ENCODE peak calls at places on chromosomes 6 and 20, in six cellular contexts. J is HepG2, T is HL-60, O is SK-N-SH, S is GM12878, R is K562. C is an unnamed sample.

GRCh38 chr6:169501777-169502313 is 200.0 kb downstream of the WDR27 start:
- DNase-seq in J (no peak), T (no peak), O (peak), S (no peak), R (no peak), C (no peak)

GRCh38 chr6:90712165-90712564 is 125.3 kb upstream of the MAP3K7 start:
- DNase-seq in J (no peak), T (no peak), O (no peak), S (no peak), R (no peak), C (no peak)

GRCh38 chr20:53157443-53158408 is 185.6 kb downstream of the TSHZ2 start:
- DNase-seq in J (peak), T (peak), O (no peak), S (no peak), R (peak), C (peak)

GRCh38 chr20:63626424-63627128 is at the start of gene GMEB2:
- DNase-seq in J (peak), T (peak), O (peak), S (no peak), R (peak), C (no peak)

GRCh38 chr20:64113796-64114355 is 6.5 kb upstream of the NPBWR2 start:
- DNase-seq in J (no peak), T (no peak), O (peak), S (no peak), R (no peak), C (no peak)

GRCh38 chr6:169978615-169979161 is 227.3 kb downstream of the ERMARD start:
- DNase-seq in J (no peak), T (no peak), O (no peak), S (no peak), R (no peak), C (no peak)

GRCh38 chr6:69841862-69842261 is 24.5 kb upstream of the COL19A1 start:
- DNase-seq in J (no peak), T (no peak), O (no peak), S (no peak), R (no peak), C (no peak)

GRCh38 chr6:36717231-36717825 is 19.7 kb downstream of the RAB44 start:
- DNase-seq in J (no peak), T (no peak), O (no peak), S (no peak), R (no peak), C (no peak)

GRCh38 chr6:90274481-90275030 is 22.1 kb downstream of the BACH2 start:
- DNase-seq in J (no peak), T (no peak), O (no peak), S (no peak), R (no peak), C (no peak)

GRCh38 chr20:21505810-21506530 is 7.9 kb downstream of the NKX2-2 start:
- DNase-seq in J (no peak), T (peak), O (peak), S (no peak), R (peak), C (no peak)

GRCh38 chr20:58070664-58071499 is 157.6 kb downstream of the ANKRD60 start:
- DNase-seq in J (no peak), T (no peak), O (no peak), S (no peak), R (no peak), C (peak)

GRCh38 chr6:136077834-136078576 is 172.1 kb downstream of the MTFR2 start:
- DNase-seq in J (no peak), T (no peak), O (peak), S (no peak), R (no peak), C (no peak)

GRCh38 chr20:25274891-25275812 is 27.3 kb downstream of the PYGB start:
- DNase-seq in J (no peak), T (no peak), O (no peak), S (no peak), R (no peak), C (no peak)

GRCh38 chr6:5073992-5074391 is 11.1 kb upstream of the PPP1R3G start:
- DNase-seq in J (peak), T (no peak), O (no peak), S (no peak), R (no peak), C (no peak)

GRCh38 chr20:40506567-40506966 is 182.5 kb downstream of the MAFB start:
- DNase-seq in J (peak), T (peak), O (no peak), S (no peak), R (peak), C (no peak)

GRCh38 chr6:142942805-142943227 is 2.2 kb downstream of the HIVEP2 start:
- DNase-seq in J (peak), T (no peak), O (peak), S (no peak), R (peak), C (no peak)

DNA sequence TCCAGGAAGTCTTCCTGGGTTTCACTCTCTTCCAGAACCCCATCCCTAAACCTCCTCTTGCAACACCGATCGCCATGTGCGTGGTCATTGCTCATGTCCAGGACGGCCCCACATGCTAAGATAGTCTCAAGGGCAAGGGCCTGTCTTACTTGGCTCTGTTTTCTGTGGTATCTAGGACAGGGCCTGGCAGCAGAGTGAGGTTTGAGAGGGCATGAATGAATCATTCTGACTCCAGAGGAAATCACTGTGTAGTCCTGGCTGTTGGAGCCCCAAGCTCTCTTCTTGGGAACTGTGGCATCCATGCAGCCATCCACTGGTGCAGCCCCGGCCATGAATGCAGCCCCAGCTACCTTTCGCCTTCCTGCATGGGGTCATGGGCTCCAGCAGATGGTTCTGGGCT is 12.4 kb downstream of the SIRPA start:
- DNase-seq in J (no peak), T (no peak), O (no peak), S (no peak), R (no peak), C (no peak)
- TF ChIP-seq GABPA in J (no peak), T (no peak), O (no peak), S (no peak), R (no peak), C (no peak)

GRCh38 chr20:50789968-50790650 is 4.8 kb upstream of the BCAS4 start:
- DNase-seq in J (no peak), T (no peak), O (no peak), S (no peak), R (no peak), C (no peak)

GRCh38 chr20:50786703-50787102 is 8.2 kb upstream of the BCAS4 start:
- DNase-seq in J (no peak), T (no peak), O (no peak), S (no peak), R (no peak), C (no peak)

GRCh38 chr20:50787181-50787580 is 7.7 kb upstream of the BCAS4 start:
- DNase-seq in J (no peak), T (no peak), O (no peak), S (no peak), R (no peak), C (no peak)

GRCh38 chr20:50788868-50789125 is 6.1 kb upstream of the BCAS4 start:
- DNase-seq in J (no peak), T (no peak), O (no peak), S (no peak), R (no peak), C (no peak)

GRCh38 chr20:50788045-50788867 is 6.6 kb upstream of the BCAS4 start:
- DNase-seq in J (peak), T (no peak), O (peak), S (no peak), R (peak), C (no peak)
- TF ChIP-seq GABPA in J (no peak), T (no peak), O (no peak), S (no peak), R (no peak), C (no peak)

DNA sequence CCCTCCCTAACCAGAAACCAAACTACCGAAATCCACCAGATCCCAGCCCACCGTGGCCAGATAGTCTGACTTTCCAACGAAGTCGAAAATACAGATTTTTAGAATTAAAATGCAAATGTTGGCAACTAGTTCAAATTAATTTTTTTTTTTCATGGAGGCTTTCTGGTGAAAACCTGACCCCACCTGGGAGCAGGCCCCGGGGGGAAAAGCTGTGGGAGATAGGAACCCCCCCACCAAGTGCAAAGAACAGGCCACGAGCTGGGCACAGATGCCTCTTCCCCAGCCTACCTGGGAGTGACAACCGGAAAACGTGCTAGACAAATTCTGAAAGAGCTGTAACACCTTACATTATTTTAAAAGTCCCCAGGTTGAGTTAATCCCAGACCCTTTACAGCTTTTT is 333.8 kb downstream of the PREX1 start:
- DNase-seq in J (no peak), T (no peak), O (no peak), S (no peak), R (no peak), C (no peak)
- TF ChIP-seq GABPA in J (no peak), T (no peak), O (no peak), S (no peak), R (no peak), C (no peak)

GRCh38 chr6:71404145-71404966 is 115.7 kb downstream of the OGFRL1 start:
- DNase-seq in J (peak), T (no peak), O (no peak), S (no peak), R (no peak), C (no peak)

GRCh38 chr6:71404967-71405278 is 116.3 kb downstream of the OGFRL1 start:
- DNase-seq in J (no peak), T (no peak), O (no peak), S (no peak), R (no peak), C (no peak)

GRCh38 chr6:71402101-71402500 is 113.5 kb downstream of the OGFRL1 start:
- DNase-seq in J (no peak), T (no peak), O (no peak), S (no peak), R (no peak), C (no peak)

GRCh38 chr6:71405416-71405815 is 116.8 kb downstream of the OGFRL1 start:
- DNase-seq in J (no peak), T (no peak), O (no peak), S (no peak), R (no peak), C (no peak)

GRCh38 chr6:71403422-71404134 is 115.0 kb downstream of the OGFRL1 start:
- DNase-seq in J (no peak), T (no peak), O (no peak), S (no peak), R (no peak), C (no peak)
- TF ChIP-seq GABPA in J (no peak), T (no peak), O (no peak), S (no peak), R (no peak), C (no peak)

DNA sequence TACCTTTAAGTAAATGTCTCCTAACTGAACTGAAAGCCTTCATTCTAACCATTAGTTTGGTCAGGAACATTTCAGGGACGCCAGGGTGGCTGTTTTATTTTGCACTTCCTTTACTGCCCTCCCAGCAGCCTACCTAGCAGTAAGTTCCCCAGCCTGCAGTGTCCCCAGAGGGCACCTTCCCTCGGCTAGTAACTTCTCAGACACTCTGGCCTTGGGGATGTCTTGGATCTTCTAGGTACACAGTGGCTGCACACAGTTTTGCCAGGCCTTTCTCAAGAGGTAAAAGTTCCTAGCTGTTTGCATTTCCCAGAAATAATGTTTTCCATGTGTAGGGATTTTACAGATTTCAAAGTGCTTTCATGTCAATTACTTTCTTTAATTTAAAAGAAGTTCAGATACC is 378 bp upstream of the LAMA2 start:
- DNase-seq in J (no peak), T (no peak), O (no peak), S (no peak), R (no peak), C (no peak)
- TF ChIP-seq GABPA in J (no peak), T (no peak), O (no peak), S (no peak), R (no peak), C (no peak)

GRCh38 chr20:38082894-38083293 is 49.3 kb downstream of the RPRD1B start:
- DNase-seq in J (peak), T (no peak), O (no peak), S (no peak), R (no peak), C (no peak)

GRCh38 chr20:38083338-38084048 is 49.9 kb downstream of the RPRD1B start:
- DNase-seq in J (no peak), T (no peak), O (no peak), S (no peak), R (peak), C (no peak)

GRCh38 chr20:38085031-38085430 is 51.5 kb downstream of the RPRD1B start:
- DNase-seq in J (no peak), T (no peak), O (no peak), S (no peak), R (no peak), C (no peak)

GRCh38 chr20:38081575-38081974 is 48.0 kb downstream of the RPRD1B start:
- DNase-seq in J (no peak), T (no peak), O (no peak), S (no peak), R (no peak), C (no peak)

DNA sequence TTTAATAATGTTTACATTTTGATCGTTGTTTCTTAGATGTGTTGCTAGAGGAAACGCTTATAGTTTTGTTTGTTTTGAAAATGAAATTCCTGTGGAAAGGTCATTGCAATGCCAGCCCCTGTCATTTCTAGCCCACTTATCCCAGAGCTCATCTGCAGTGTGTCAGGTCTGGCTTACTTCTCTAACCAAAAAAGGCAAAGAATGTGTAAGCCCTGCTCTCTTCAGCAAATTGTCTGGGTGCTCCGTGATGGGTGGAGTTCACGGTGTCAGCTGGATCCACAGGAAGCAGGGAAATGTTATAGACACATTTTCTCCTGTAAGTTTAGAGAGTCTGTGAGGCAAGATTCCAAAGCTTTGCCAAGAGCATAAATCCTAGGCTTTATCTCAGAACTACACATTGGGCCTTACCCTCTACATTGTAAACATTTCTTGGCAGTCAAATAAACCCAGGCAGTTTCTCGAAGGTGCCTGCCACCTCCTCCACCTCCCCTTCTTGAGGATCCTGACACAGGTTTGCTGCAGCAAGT is 50.9 kb downstream of the RPRD1B start:
- DNase-seq in J (peak), T (no peak), O (no peak), S (no peak), R (peak), C (no peak)
- TF ChIP-seq GABPA in J (no peak), T (no peak), O (no peak), S (no peak), R (no peak), C (no peak)

DNA sequence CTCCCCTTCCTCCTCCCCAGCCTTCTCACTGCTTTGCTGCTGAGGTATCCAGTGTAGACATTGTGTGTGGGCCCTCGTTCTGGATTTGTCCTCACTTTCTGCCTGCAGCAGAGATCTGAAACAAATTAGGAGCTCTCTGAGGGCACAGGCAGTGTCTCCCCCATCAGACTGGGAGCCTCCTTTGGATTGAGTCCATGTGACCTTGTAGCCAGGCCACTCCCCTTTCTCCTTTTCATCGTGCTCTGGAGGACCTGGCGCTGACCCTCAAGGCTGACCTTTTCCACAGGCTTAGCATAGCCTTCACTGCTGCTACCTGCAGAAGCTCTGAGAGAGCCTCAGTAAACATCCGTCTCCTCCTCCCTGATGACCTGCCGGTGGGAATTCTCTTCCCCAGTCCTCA is 26.2 kb downstream of the VEGFA start:
- DNase-seq in J (no peak), T (no peak), O (no peak), S (no peak), R (no peak), C (no peak)
- TF ChIP-seq GABPA in J (no peak), T (no peak), O (no peak), S (no peak), R (no peak), C (no peak)